ENCODE peak calls at places on chromosome 18, in ten cellular contexts. A, O, Y, W, F, H, M, L, X and Q are unnamed samples.

GRCh38 chr18:61882296-61883004 is 10.4 kb downstream of the RNF152 start:
- DNase-seq in O (no peak), F (no peak), Y (no peak), X (peak), A (no peak), W (no peak), H (no peak), M (no peak), L (no peak), Q (no peak)

GRCh38 chr18:9323750-9324445 is 10.7 kb upstream of the TWSG1 start:
- DNase-seq in A (no peak), L (no peak), H (no peak), X (no peak), Y (no peak), M (no peak), F (no peak), W (no peak), O (no peak), Q (no peak)

GRCh38 chr18:50429207-50429948 is 54.5 kb downstream of the SKA1 start:
- DNase-seq in L (peak), Y (peak), O (no peak), H (no peak), F (no peak), X (peak), A (no peak), W (no peak), M (no peak), Q (peak)

GRCh38 chr18:45860971-45861370 is 35.5 kb downstream of the SIGLEC15 start:
- DNase-seq in L (no peak), X (no peak), Y (no peak), W (no peak), A (no peak), F (no peak), O (no peak), H (no peak), M (no peak), Q (no peak)

GRCh38 chr18:33560686-33561370 is 17.2 kb upstream of the ASXL3 start:
- DNase-seq in L (no peak), W (no peak), F (no peak), H (no peak), Y (no peak), O (no peak), X (peak), A (no peak), M (no peak), Q (peak)

GRCh38 chr18:31490387-31490786 is 7.6 kb upstream of the DSG2 start:
- DNase-seq in H (no peak), O (no peak), F (no peak), X (no peak), Y (peak), L (no peak), A (no peak), W (no peak), M (no peak), Q (no peak)

GRCh38 chr18:13422541-13423147 is 204.1 kb downstream of the LDLRAD4 start:
- DNase-seq in L (no peak), X (no peak), O (no peak), F (no peak), A (no peak), W (no peak), M (no peak), H (no peak), Y (no peak), Q (no peak)

GRCh38 chr18:23373564-23373963 is 79.5 kb upstream of the RIOK3 start:
- DNase-seq in O (no peak), W (no peak), Y (no peak), M (no peak), F (no peak), H (no peak), A (no peak), X (no peak), L (no peak), Q (no peak)

GRCh38 chr18:59715966-59716369 is 18.7 kb upstream of the CCBE1 start:
- DNase-seq in M (no peak), O (peak), L (no peak), A (no peak), W (no peak), F (no peak), H (peak), Y (peak), X (peak), Q (no peak)

GRCh38 chr18:57649536-57650495 is 28.2 kb upstream of the NARS1 start:
- DNase-seq in X (peak), H (peak), M (no peak), A (no peak), F (no peak), W (no peak), Y (no peak), O (no peak), L (no peak), Q (no peak)

GRCh38 chr18:45066868-45067267 is 386.2 kb downstream of the SETBP1 start:
- DNase-seq in M (peak), W (no peak), O (no peak), H (no peak), Y (no peak), L (no peak), X (no peak), F (no peak), A (no peak), Q (no peak)

GRCh38 chr18:63162271-63163014 is 157.1 kb downstream of the BCL2 start:
- DNase-seq in F (no peak), O (no peak), W (no peak), Y (no peak), M (no peak), H (no peak), L (no peak), A (no peak), X (peak), Q (no peak)

GRCh38 chr18:59915606-59916005 is 15.8 kb downstream of the PMAIP1 start:
- DNase-seq in F (peak), L (no peak), Y (no peak), M (no peak), W (no peak), X (no peak), A (no peak), H (no peak), O (no peak), Q (no peak)

GRCh38 chr18:73118121-73118816 is 250.5 kb upstream of the NETO1 start:
- DNase-seq in M (no peak), X (no peak), W (no peak), Y (peak), H (no peak), F (no peak), O (no peak), L (no peak), A (no peak), Q (no peak)

GRCh38 chr18:70132999-70133398 is 72.5 kb downstream of the RTTN start:
- DNase-seq in H (peak), W (no peak), O (no peak), M (no peak), L (no peak), F (no peak), Y (peak), X (peak), A (no peak), Q (no peak)

GRCh38 chr18:23337599-23338444 is 115.3 kb upstream of the RIOK3 start:
- DNase-seq in X (peak), O (no peak), M (no peak), F (no peak), W (no peak), L (peak), Y (no peak), H (peak), A (no peak), Q (no peak)